ENCODE peak calls at places on chromosomes 13 and 19, in four cellular contexts. L is H1, V is K562, U is A549. J is an unnamed sample.

GRCh38 chr13:109256866-109257760 is 529.3 kb downstream of the IRS2 start:
- DNase-seq in L (no peak), V (no peak), U (peak; percentile 95), J (peak; percentile 74)

GRCh38 chr13:66348745-66349720 is 881.1 kb downstream of the PCDH9 start:
- DNase-seq in L (no peak), V (no peak), U (peak; percentile 49), J (no peak)

GRCh38 chr13:45492538-45492937 is 27.8 kb downstream of the COG3 start:
- DNase-seq in L (no peak), V (no peak), U (no peak), J (no peak)

GRCh38 chr13:105598551-105598950 is 936.9 kb downstream of the EFNB2 start:
- DNase-seq in L (no peak), V (no peak), U (no peak), J (no peak)

GRCh38 chr13:45718063-45718462 is 15.9 kb downstream of the CBY2 start:
- DNase-seq in L (no peak), V (peak; percentile 13), U (peak; percentile 24), J (peak; percentile 13)

GRCh38 chr19:29861575-29861974 is 49.8 kb downstream of the CCNE1 start:
- DNase-seq in L (no peak), V (no peak), U (no peak), J (no peak)

GRCh38 chr13:67091603-67092002 is 138.5 kb downstream of the PCDH9 start:
- DNase-seq in L (no peak), V (no peak), U (no peak), J (no peak)

GRCh38 chr13:104592127-104592526 is 1525.9 kb upstream of the SLC10A2 start:
- DNase-seq in L (no peak), V (no peak), U (no peak), J (no peak)

GRCh38 chr13:75650991-75651390 is 14.9 kb downstream of the LMO7 start:
- DNase-seq in L (no peak), V (no peak), U (no peak), J (no peak)

GRCh38 chr13:41019578-41020347 is 647 bp upstream of the ELF1 start:
- DNase-seq in L (no peak), V (no peak), U (no peak), J (peak; percentile 80)

GRCh38 chr13:41018583-41018909 is 570 bp downstream of the ELF1 start:
- DNase-seq in L (no peak), V (no peak), U (no peak), J (no peak)

GRCh38 chr13:41017744-41018582 is 1.2 kb downstream of the ELF1 start:
- DNase-seq in L (no peak), V (no peak), U (peak; percentile 58), J (peak; percentile 58)

GRCh38 chr13:41017153-41017552 is 2.0 kb downstream of the ELF1 start:
- DNase-seq in L (no peak), V (no peak), U (peak; percentile 41), J (no peak)

DNA sequence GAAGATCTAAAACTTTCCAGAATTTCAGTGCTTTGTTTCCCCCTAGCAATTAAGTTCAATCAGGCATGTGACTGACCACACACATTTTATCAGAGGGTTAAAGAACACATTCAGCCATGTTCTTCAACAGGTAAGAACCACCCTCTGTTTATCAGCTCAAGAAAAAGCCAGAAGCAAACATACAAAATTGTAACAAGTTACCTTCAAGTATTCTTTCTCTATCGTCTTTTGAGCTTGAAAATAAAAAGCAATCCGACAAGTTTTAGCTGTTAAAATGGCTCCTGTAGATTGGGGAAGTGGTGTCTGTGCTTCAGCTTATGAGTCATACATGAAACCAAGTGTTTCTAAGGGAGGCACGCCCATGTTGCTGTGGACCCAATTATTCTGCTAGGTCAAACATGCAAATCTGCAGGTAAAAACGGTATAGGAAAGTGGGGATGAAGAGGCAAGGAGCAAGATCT is at the start of gene ELF1:
- DNase-seq in L (no peak), V (peak; percentile 59), U (peak; percentile 84), J (peak; percentile 65)
- TF ChIP-seq PHF8 in L (no peak), V (peak; percentile 41), U (no peak), J (no peak)

GRCh38 chr19:38850976-38851621 is 1.3 kb upstream of the HNRNPL start:
- DNase-seq in L (no peak), V (peak; percentile 60), U (no peak), J (no peak)
- TF ChIP-seq MAX in L (no peak), V (no peak), U (no peak), J (no peak)

GRCh38 chr13:43764349-43764748 is 22.4 kb downstream of the ENOX1 start:
- DNase-seq in L (no peak), V (no peak), U (no peak), J (no peak)

GRCh38 chr13:43763143-43763759 is 23.5 kb downstream of the ENOX1 start:
- DNase-seq in L (no peak), V (no peak), U (no peak), J (no peak)

GRCh38 chr13:43769552-43769951 is 17.2 kb downstream of the ENOX1 start:
- DNase-seq in L (no peak), V (no peak), U (no peak), J (no peak)

GRCh38 chr13:43766766-43767165 is 20.0 kb downstream of the ENOX1 start:
- DNase-seq in L (no peak), V (no peak), U (no peak), J (no peak)

GRCh38 chr13:43767351-43767901 is 19.3 kb downstream of the ENOX1 start:
- DNase-seq in L (no peak), V (no peak), U (no peak), J (no peak)
- TF ChIP-seq PHF8 in L (no peak), V (no peak), U (no peak), J (no peak)

GRCh38 chr13:112060899-112061366 is 6.0 kb upstream of the SOX1 start:
- DNase-seq in L (no peak), V (no peak), U (no peak), J (no peak)
- TF ChIP-seq MAX in L (no peak), V (no peak), U (no peak), J (no peak)

J was measured in HepG2.